ENCODE peak calls at places on chromosomes 6 and 20, in four cellular contexts. P is CD8-positive, alpha-beta memory T cell; M is heart right ventricle; Q is psoas muscle. W is an unnamed sample.

GRCh38 chr6:15936503-15936902 is 192.4 kb upstream of the MYLIP start:
- DNase-seq in P (no peak), M (no peak), Q (no peak), W (no peak)

GRCh38 chr6:30896541-30896940 is 11.5 kb upstream of the GTF2H4 start:
- DNase-seq in P (no peak), M (no peak), Q (no peak), W (no peak)

GRCh38 chr6:105215506-105215905 is 35.7 kb upstream of the POPDC3 start:
- DNase-seq in P (no peak), M (no peak), Q (no peak), W (no peak)

GRCh38 chr6:119979862-119980261 is 630.3 kb upstream of the MAN1A1 start:
- DNase-seq in P (no peak), M (no peak), Q (no peak), W (no peak)

GRCh38 chr20:3686867-3687321 is 5.1 kb upstream of the ADAM33 start:
- DNase-seq in P (no peak), M (peak; percentile 86), Q (peak; percentile 88), W (no peak)

GRCh38 chr6:136344420-136344819 is 54.8 kb upstream of the BCLAF1 start:
- DNase-seq in P (no peak), M (no peak), Q (no peak), W (no peak)

GRCh38 chr20:35837577-35838195 is 65.9 kb downstream of the PHF20 start:
- DNase-seq in P (no peak), M (no peak), Q (no peak), W (no peak)

GRCh38 chr6:23659125-23659524 is 466.9 kb upstream of the NRSN1 start:
- DNase-seq in P (no peak), M (no peak), Q (no peak), W (no peak)

GRCh38 chr6:16438677-16439615 is 200.6 kb downstream of the GMPR start:
- DNase-seq in P (no peak), M (peak; percentile 25), Q (no peak), W (no peak)

GRCh38 chr20:62971211-62971949 is 18.9 kb downstream of the SLC17A9 start:
- DNase-seq in P (no peak), M (no peak), Q (no peak), W (no peak)

GRCh38 chr6:52925919-52926792 is 16.7 kb upstream of the GSTA3 start:
- DNase-seq in P (no peak), M (no peak), Q (no peak), W (no peak)

GRCh38 chr6:52921743-52922142 is 12.2 kb upstream of the GSTA3 start:
- DNase-seq in P (no peak), M (no peak), Q (no peak), W (no peak)

GRCh38 chr6:52925042-52925441 is 15.5 kb upstream of the GSTA3 start:
- DNase-seq in P (no peak), M (no peak), Q (no peak), W (no peak)

DNA sequence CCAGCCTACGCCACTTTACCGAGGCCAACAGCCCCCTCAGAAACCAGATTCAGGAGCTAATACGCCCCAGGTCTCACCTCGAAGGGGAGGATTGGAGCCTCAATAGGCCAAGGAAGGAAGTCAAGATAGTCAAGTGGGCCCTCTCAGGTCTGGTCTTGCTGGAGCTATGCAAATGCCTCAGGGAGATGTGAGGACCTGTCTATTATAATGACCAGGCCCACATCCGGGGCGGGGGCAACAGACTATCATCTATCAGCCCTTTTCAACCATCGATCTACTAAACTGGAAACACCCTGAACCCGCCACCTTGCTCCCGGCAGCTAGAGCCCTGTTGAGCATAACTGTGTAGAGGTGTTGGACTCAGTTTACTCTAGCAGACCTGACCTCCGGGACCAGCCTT is 12.7 kb upstream of the GSTA3 start:
- DNase-seq in P (no peak), M (no peak), Q (no peak), W (no peak)
- H3K4me1 ChIP-seq in P (no peaks in the 10 kb centered on the region), M (no peaks in the 10 kb centered on the region), Q (no peaks in the 10 kb centered on the region), W (peaks cover 46% of the 10 kb centered on the region)

DNA sequence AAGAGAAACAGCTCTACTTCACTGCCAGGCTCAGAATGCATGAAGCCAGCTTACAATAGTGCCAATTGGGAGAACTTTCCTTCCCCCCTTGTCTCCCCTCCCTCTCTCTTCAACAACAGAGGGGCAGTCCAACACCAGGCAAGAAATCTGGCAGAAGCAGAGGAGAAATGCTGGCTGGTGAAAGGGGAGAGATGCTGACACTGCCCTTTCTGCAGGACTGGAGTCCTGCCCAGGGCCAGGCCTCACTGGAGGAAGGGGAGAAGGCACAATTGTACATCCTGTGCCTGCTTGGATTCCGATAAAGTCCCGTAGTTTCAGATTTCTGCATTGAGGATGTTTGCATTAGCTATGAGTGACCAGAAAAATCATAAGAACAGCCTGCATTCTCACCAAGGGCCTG is 148.6 kb downstream of the LRRC1 start:
- DNase-seq in P (no peak), M (no peak), Q (no peak), W (no peak)
- H3K4me3 ChIP-seq in P (no peak overlapping the region), M (no peak overlapping the region), Q (no peak overlapping the region), W (no peak overlapping the region)

GRCh38 chr20:38671186-38671585 is 53.1 kb upstream of the SLC32A1 start:
- DNase-seq in P (no peak), M (no peak), Q (no peak), W (peak; percentile 62)
- H3K27me3 ChIP-seq in P (peaks cover 9% of the 10 kb centered on the region), M (peaks cover 75% of the 10 kb centered on the region), Q (peaks cover 17% of the 10 kb centered on the region), W (peaks cover 27% of the 10 kb centered on the region)

GRCh38 chr20:34105978-34106675 is 5.9 kb downstream of the EIF2S2 start:
- DNase-seq in P (no peak), M (no peak), Q (no peak), W (no peak)
- H3K4me1 ChIP-seq in P (peaks cover 62% of the 10 kb centered on the region), M (peaks cover 4% of the 10 kb centered on the region), Q (peaks cover 33% of the 10 kb centered on the region), W (peaks cover 28% of the 10 kb centered on the region)

GRCh38 chr20:58876437-58876836 is 23.9 kb downstream of the GNAS start:
- DNase-seq in P (no peak), M (no peak), Q (no peak), W (no peak)

GRCh38 chr20:58880441-58880840 is 27.9 kb downstream of the GNAS start:
- DNase-seq in P (no peak), M (no peak), Q (no peak), W (no peak)

GRCh38 chr20:58877374-58878360 is 25.2 kb downstream of the GNAS start:
- DNase-seq in P (no peak), M (no peak), Q (no peak), W (no peak)

GRCh38 chr20:58875541-58876134 is 23.1 kb downstream of the GNAS start:
- DNase-seq in P (no peak), M (no peak), Q (no peak), W (peak; percentile 85)

GRCh38 chr20:58878399-58878798 is 25.9 kb downstream of the GNAS start:
- DNase-seq in P (no peak), M (no peak), Q (no peak), W (no peak)
- H3K4me3 ChIP-seq in P (no peak overlapping the region), M (no peak overlapping the region), Q (no peak overlapping the region), W (no peak overlapping the region)

GRCh38 chr6:113556775-113557174 is 300.4 kb upstream of the MARCKS start:
- DNase-seq in P (no peak), M (no peak), Q (no peak), W (no peak)

GRCh38 chr6:113560908-113561307 is 296.2 kb upstream of the MARCKS start:
- DNase-seq in P (no peak), M (no peak), Q (no peak), W (no peak)

GRCh38 chr6:113562248-113562647 is 294.9 kb upstream of the MARCKS start:
- DNase-seq in P (no peak), M (no peak), Q (no peak), W (no peak)

GRCh38 chr6:113560376-113560775 is 296.8 kb upstream of the MARCKS start:
- DNase-seq in P (no peak), M (no peak), Q (no peak), W (no peak)

DNA sequence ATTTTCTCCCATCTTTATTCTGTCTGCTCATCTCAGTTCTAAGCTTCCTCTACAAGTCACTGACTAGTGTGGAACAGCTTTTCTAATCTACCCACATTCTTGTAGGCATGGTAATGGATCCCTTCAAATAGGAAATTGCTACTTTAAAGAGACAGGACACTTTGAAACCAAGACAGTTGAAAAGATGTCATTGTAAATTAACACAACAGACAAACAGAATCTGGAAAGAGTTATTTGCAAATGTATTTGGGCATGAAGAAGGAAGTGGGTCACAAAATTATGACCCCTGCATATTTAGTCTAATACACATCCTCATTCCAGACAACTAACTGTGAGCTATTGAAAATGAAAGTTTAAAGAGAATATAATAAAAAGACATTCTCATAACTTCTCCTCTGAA is 298.2 kb upstream of the MARCKS start:
- DNase-seq in P (no peak), M (no peak), Q (no peak), W (no peak)
- H3K27me3 ChIP-seq in P (no peaks in the 10 kb centered on the region), M (no peaks in the 10 kb centered on the region), Q (no peaks in the 10 kb centered on the region), W (no peaks in the 10 kb centered on the region)

GRCh38 chr6:169970306-169970988 is 219.0 kb downstream of the ERMARD start:
- DNase-seq in P (no peak), M (no peak), Q (no peak), W (peak; percentile 53)
- H3K4me1 ChIP-seq in P (no peaks in the 10 kb centered on the region), M (no peaks in the 10 kb centered on the region), Q (no peaks in the 10 kb centered on the region), W (no peaks in the 10 kb centered on the region)